ENCODE peak calls at places on chromosome 11, in seven cellular contexts. S, G, N, L, X, M and W are unnamed samples.

GRCh38 chr11:94958118-94958517 is 15.2 kb downstream of the CWC15 start:
- ATAC-seq in M (no peak), X (no peak), N (no peak), S (no peak), L (no peak), G (no peak), W (no peak)

GRCh38 chr11:44275961-44276550 is 33.9 kb downstream of the ALX4 start:
- ATAC-seq in L (no peak), G (no peak), S (no peak), N (no peak), X (no peak), M (no peak), W (no peak)

GRCh38 chr11:113847580-113847979 is 27.8 kb downstream of the USP28 start:
- ATAC-seq in G (no peak), N (no peak), X (peak; percentile 66), M (no peak), S (no peak), L (no peak), W (no peak)

GRCh38 chr11:111400595-111400994 is 21.5 kb upstream of the POU2AF1 start:
- ATAC-seq in M (no peak), N (no peak), X (no peak), S (no peak), G (no peak), L (no peak), W (no peak)

GRCh38 chr11:67276821-67277230 is 10.6 kb downstream of the GRK2 start:
- ATAC-seq in N (peak; percentile 51), L (peak; percentile 20), S (peak; percentile 4), X (peak; percentile 60), G (peak; percentile 40), M (no peak), W (peak; percentile 23)

GRCh38 chr11:60750911-60751310 is 5.8 kb upstream of the MS4A15 start:
- ATAC-seq in G (no peak), L (no peak), N (no peak), X (no peak), S (no peak), M (no peak), W (no peak)

GRCh38 chr11:66637557-66638176 is 836 bp upstream of the RBM4 start:
- ATAC-seq in N (no peak), S (no peak), G (no peak), X (peak; percentile 25), L (peak; percentile 31), M (peak; percentile 64), W (no peak)

GRCh38 chr11:69638941-69639681 is 1.8 kb upstream of the CCND1 start:
- ATAC-seq in S (no peak), G (peak; percentile 58), N (peak; percentile 71), X (no peak), L (peak; percentile 56), M (peak; percentile 76), W (peak; percentile 72)

GRCh38 chr11:94658386-94658785 is 91.2 kb downstream of the PIWIL4 start:
- ATAC-seq in M (no peak), G (peak; percentile 89), S (no peak), X (no peak), N (no peak), L (no peak), W (no peak)

GRCh38 chr11:47236482-47236881 is 12.1 kb downstream of the ACP2 start:
- ATAC-seq in G (no peak), S (no peak), N (no peak), M (no peak), L (no peak), X (no peak), W (no peak)

GRCh38 chr11:69986421-69987229 is 91.5 kb upstream of the ANO1 start:
- ATAC-seq in G (peak; percentile 59), L (no peak), X (no peak), M (no peak), S (no peak), N (no peak), W (no peak)

GRCh38 chr11:1012740-1013627 is 23.5 kb downstream of the MUC6 start:
- ATAC-seq in M (no peak), S (no peak), N (no peak), G (no peak), X (no peak), L (no peak), W (no peak)

GRCh38 chr11:47524200-47524874 is 28.6 kb downstream of the CELF1 start:
- ATAC-seq in X (peak; percentile 56), G (peak; percentile 69), M (peak; percentile 51), L (peak; percentile 18), N (peak; percentile 70), S (peak; percentile 65), W (peak; percentile 56)

GRCh38 chr11:129862123-129862522 is 33.3 kb downstream of the NFRKB start:
- ATAC-seq in M (peak; percentile 71), N (peak; percentile 40), S (no peak), X (no peak), L (peak; percentile 63), G (no peak), W (no peak)

GRCh38 chr11:72630104-72630852 is 43.9 kb downstream of the PDE2A start:
- ATAC-seq in L (no peak), X (no peak), S (no peak), M (peak; percentile 33), G (no peak), N (no peak), W (no peak)

GRCh38 chr11:104694259-104695070 is 203.8 kb downstream of the CASP12 start:
- ATAC-seq in N (no peak), G (no peak), L (no peak), M (no peak), S (no peak), X (no peak), W (no peak)

GRCh38 chr11:1549355-1550330 is 22.4 kb downstream of the DUSP8 start:
- ATAC-seq in G (no peak), S (no peak), M (no peak), N (no peak), X (no peak), L (no peak), W (no peak)

DNA sequence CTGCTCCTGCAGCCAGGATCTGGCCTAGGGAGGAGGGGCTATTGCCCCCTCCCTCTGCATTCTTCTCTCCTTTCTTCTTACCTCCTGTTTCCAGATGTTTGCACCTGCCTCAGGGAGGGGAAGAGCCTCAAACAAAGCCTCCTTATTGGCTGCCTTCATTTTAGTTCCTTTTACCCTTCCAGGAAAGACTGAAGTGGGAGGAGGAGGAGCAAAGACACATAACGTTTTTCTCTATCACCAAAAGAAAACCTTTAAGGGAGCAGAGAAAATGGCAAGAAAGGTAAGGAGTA is 13.3 kb upstream of the CHRM1 start:
- ATAC-seq in G (no peak), N (no peak), M (no peak), X (no peak), S (no peak), L (no peak), W (no peak)
- H3K4me1 ChIP-seq in G (no peaks in the 10 kb centered on the region), N (no peaks in the 10 kb centered on the region), M (no peaks in the 10 kb centered on the region), X (no peaks in the 10 kb centered on the region), S (no peaks in the 10 kb centered on the region), L (peaks cover 20% of the 10 kb centered on the region), W (no peaks in the 10 kb centered on the region)

GRCh38 chr11:116148056-116148455 is 624.7 kb downstream of the BUD13 start:
- ATAC-seq in S (no peak), M (no peak), N (no peak), X (no peak), L (no peak), G (no peak), W (no peak)
- H3K4me3 ChIP-seq in S (no peak overlapping the region), M (no peak overlapping the region), N (no peak overlapping the region), X (no peak overlapping the region), L (no peak overlapping the region), G (no peak overlapping the region), W (no peak overlapping the region)

GRCh38 chr11:119120639-119121007 is 757 bp upstream of the HINFP start:
- ATAC-seq in S (no peak), G (no peak), N (no peak), M (no peak), X (no peak), L (no peak), W (no peak)
- H3K4me1 ChIP-seq in S (peaks cover 30% of the 10 kb centered on the region), G (peaks cover 6% of the 10 kb centered on the region), N (peaks cover 12% of the 10 kb centered on the region), M (peaks cover 12% of the 10 kb centered on the region), X (peaks cover 10% of the 10 kb centered on the region), L (peaks cover 24% of the 10 kb centered on the region), W (peaks cover 33% of the 10 kb centered on the region)

GRCh38 chr11:9738126-9738525 is 74.2 kb downstream of the SWAP70 start:
- ATAC-seq in S (no peak), G (peak; percentile 71), N (peak; percentile 90), X (no peak), M (peak; percentile 56), L (no peak), W (peak; percentile 79)
- H3K4me3 ChIP-seq in S (no peak overlapping the region), G (no peak overlapping the region), N (no peak overlapping the region), X (no peak overlapping the region), M (no peak overlapping the region), L (no peak overlapping the region), W (no peak overlapping the region)

GRCh38 chr11:96314326-96315050 is 28.5 kb downstream of the MAML2 start:
- ATAC-seq in S (no peak), L (peak; percentile 65), X (no peak), N (peak; percentile 85), G (peak; percentile 61), M (no peak), W (peak; percentile 69)
- H3K4me1 ChIP-seq in S (peaks cover 62% of the 10 kb centered on the region), L (peaks cover 54% of the 10 kb centered on the region), X (peaks cover 5% of the 10 kb centered on the region), N (peaks cover 73% of the 10 kb centered on the region), G (peaks cover 11% of the 10 kb centered on the region), M (peaks cover 26% of the 10 kb centered on the region), W (peaks cover 27% of the 10 kb centered on the region)